ENCODE peak calls at places on chromosomes 1 and 21, in ten cellular contexts. M is HAP-1; T is fibroblast of lung; B is pancreas; P is small intestine; K is GM23248; J is heart left ventricle; X is breast epithelium; Z is neuronal stem cell; A is CD8-positive, alpha-beta T cell. L is an unnamed sample.
A peak's percentile ranks its signal among the peaks of the same experiment; 100 is the strongest.

GRCh38 chr1:3501856-3502665 is 47.6 kb downstream of the ARHGEF16 start:
- DNase-seq in B (peak; percentile 81), A (peak; percentile 21), J (peak; percentile 47), X (peak; percentile 73), M (peak; percentile 81), T (peak; percentile 17), P (peak; percentile 32), Z (peak; percentile 79), K (peak; percentile 56), L (peak; percentile 80)

GRCh38 chr21:35015435-35016024 is 33.6 kb downstream of the RUNX1 start:
- DNase-seq in X (no peak), K (no peak), M (no peak), T (no peak), P (peak; percentile 54), Z (no peak), J (no peak), B (no peak), A (no peak), L (no peak)

GRCh38 chr1:30402031-30402430 is 321.4 kb downstream of the MATN1 start:
- DNase-seq in M (no peak), T (no peak), A (no peak), P (no peak), J (no peak), X (no peak), Z (no peak), K (no peak), B (no peak), L (no peak)

GRCh38 chr1:33872681-33873080 is 8.8 kb downstream of the HMGB4 start:
- DNase-seq in T (no peak), P (no peak), X (no peak), K (peak; percentile 89), J (no peak), Z (peak; percentile 17), M (no peak), A (no peak), B (no peak), L (no peak)

GRCh38 chr1:101293461-101294045 is 56.7 kb downstream of the S1PR1 start:
- DNase-seq in T (no peak), A (peak; percentile 45), B (no peak), K (no peak), P (no peak), M (no peak), J (no peak), X (no peak), Z (no peak), L (no peak)

GRCh38 chr1:24954631-24955030 is 24.6 kb upstream of the RUNX3 start:
- DNase-seq in Z (no peak), M (no peak), A (no peak), J (no peak), K (no peak), B (no peak), P (no peak), T (no peak), X (no peak), L (no peak)

GRCh38 chr1:74674278-74675048 is 871 bp upstream of the ERICH3 start:
- DNase-seq in J (no peak), X (no peak), Z (no peak), M (no peak), T (no peak), P (no peak), K (no peak), A (no peak), B (no peak), L (no peak)

GRCh38 chr1:184747089-184747955 is 7.3 kb downstream of the EDEM3 start:
- DNase-seq in Z (no peak), B (no peak), A (no peak), P (no peak), K (no peak), T (no peak), M (no peak), X (no peak), J (no peak), L (no peak)

GRCh38 chr1:119506941-119507340 is at the start of gene HSD3B1:
- DNase-seq in Z (no peak), T (no peak), P (peak; percentile 13), M (no peak), B (no peak), X (no peak), K (no peak), A (no peak), J (no peak), L (no peak)

GRCh38 chr1:182610606-182611194 is 6.5 kb upstream of the RGS16 start:
- DNase-seq in M (peak; percentile 63), Z (no peak), A (no peak), K (no peak), T (no peak), B (no peak), J (no peak), P (no peak), X (no peak), L (no peak)

GRCh38 chr1:173663159-173663558 is 6.5 kb downstream of the ANKRD45 start:
- DNase-seq in K (no peak), X (no peak), T (no peak), P (no peak), B (no peak), A (no peak), M (no peak), J (no peak), Z (no peak), L (no peak)

DNA sequence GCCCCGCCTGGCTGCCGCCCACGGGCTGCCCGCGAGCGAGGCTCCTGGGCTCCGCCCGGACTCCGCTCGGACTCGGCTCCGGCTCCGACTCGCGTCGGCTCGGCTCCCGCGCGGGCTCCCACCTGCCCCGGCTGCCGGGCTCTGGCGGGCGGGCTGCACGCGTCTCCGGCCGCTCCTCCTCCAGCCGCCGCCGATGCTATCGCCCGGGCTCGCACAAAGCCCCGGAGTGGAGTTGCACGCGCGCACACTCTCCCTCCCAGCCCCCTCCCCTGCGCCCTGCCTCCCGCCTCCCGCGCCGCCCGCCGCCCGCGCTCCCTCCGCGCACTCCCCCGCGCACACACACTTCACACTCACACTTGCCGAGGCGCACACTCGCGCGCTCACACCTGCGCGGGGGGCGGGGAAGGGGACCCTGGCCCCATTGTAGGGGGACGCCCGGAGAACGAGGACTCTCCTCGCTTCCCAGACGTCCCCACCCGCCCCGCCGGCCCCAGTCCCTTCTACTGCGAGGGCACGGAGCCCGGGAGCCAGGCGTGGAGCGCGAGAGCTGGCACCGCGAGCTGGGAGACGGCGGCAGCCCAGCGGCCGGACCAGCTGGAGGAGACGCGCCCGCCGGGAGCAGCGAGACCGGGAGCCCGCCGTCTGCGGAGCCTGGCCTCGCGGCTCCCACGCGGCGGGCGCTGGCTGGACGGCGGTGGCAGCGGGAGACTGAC is at the start of gene GRIK3:
- DNase-seq in Z (no peak), T (no peak), A (no peak), X (no peak), P (no peak), J (no peak), K (peak; percentile 23), B (no peak), M (no peak), L (peak; percentile 38)
- H3K4me1 ChIP-seq in Z (no peaks in the 10 kb centered on the region), T (no peaks in the 10 kb centered on the region), A (no peaks in the 10 kb centered on the region), X (no peaks in the 10 kb centered on the region), P (no peaks in the 10 kb centered on the region), J (no peaks in the 10 kb centered on the region), K (no peaks in the 10 kb centered on the region), B (no peaks in the 10 kb centered on the region), M (no peaks in the 10 kb centered on the region), L (no peaks in the 10 kb centered on the region)

DNA sequence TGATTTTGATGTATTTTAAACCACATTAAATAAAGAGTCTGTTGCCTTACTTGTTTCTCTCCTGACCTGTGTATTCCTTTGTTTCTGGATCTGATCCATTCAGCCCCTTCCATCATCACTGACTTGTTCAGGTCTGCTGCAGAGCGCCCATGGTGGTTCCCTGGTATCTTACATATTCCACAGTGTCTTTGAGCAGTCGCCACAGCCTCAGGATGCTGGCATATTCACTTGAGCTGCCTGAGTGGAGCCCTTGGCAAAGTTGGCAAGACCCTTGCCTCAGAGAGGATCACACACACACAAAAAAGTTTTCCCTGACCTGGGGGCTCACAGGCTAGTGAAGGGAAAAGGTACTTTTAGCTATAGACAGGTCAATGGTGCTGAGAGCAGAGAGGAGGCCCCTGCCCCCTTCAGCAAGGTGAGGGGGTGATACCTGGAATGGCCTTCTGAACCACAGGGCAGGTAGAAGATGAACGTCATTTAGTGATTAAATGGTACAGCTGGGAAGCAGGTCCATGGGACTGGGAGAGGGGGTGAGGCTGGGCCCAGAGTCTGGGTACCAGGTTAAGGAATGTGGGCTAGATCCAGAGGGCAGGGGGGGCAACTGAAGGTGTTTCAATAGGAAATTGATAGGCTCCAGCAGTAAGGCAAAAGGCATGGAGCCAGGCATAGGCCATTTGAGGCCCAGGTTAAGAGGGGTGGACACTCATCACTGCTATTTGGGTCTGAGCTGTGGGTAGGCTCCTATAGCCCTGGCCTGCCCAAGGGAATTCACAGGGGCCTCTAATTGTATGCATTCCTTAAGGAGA is 2.0 kb upstream of the CCDC28B start:
- DNase-seq in X (no peak), A (no peak), Z (no peak), P (no peak), T (no peak), B (no peak), M (no peak), J (no peak), K (no peak), L (no peak)
- H3K4me1 ChIP-seq in X (peaks cover 10% of the 10 kb centered on the region), A (peaks cover 47% of the 10 kb centered on the region), Z (peaks cover 23% of the 10 kb centered on the region), P (no peaks in the 10 kb centered on the region), T (peaks cover 18% of the 10 kb centered on the region), B (peaks cover 10% of the 10 kb centered on the region), M (peaks cover 14% of the 10 kb centered on the region), J (peaks cover 12% of the 10 kb centered on the region), K (peaks cover 31% of the 10 kb centered on the region), L (no peaks in the 10 kb centered on the region)

GRCh38 chr1:70807088-70807664 is 240.4 kb downstream of the PTGER3 start:
- DNase-seq in B (no peak), A (no peak), P (no peak), X (no peak), Z (no peak), J (peak; percentile 24), K (no peak), T (no peak), M (no peak), L (no peak)

DNA sequence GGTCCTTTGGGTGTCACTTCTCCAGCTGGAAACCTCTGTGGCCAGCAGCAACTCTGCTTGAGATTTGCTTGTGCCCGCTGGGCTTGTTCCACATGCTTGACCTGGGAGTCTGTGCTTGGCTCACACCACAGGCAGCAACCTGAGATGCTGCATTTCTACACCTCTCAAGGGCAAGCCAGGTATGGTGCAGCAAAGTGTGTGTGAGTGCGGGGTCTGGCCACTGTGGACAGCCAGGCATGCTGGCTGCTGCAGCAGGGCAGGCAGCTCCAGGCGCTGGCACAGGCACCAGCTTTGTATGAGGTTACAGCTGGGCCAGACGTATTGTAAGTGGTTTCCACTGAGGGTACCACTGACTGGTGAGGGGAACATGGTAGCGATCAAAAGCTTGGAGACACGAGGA is 242.0 kb downstream of the PTGER3 start:
- DNase-seq in Z (no peak), K (no peak), X (no peak), T (no peak), J (no peak), B (no peak), P (no peak), M (no peak), A (no peak), L (no peak)
- H3K4me1 ChIP-seq in Z (no peaks in the 10 kb centered on the region), K (no peaks in the 10 kb centered on the region), X (no peaks in the 10 kb centered on the region), T (no peaks in the 10 kb centered on the region), J (no peaks in the 10 kb centered on the region), B (no peaks in the 10 kb centered on the region), P (no peaks in the 10 kb centered on the region), M (no peaks in the 10 kb centered on the region), A (no peaks in the 10 kb centered on the region), L (no peaks in the 10 kb centered on the region)

DNA sequence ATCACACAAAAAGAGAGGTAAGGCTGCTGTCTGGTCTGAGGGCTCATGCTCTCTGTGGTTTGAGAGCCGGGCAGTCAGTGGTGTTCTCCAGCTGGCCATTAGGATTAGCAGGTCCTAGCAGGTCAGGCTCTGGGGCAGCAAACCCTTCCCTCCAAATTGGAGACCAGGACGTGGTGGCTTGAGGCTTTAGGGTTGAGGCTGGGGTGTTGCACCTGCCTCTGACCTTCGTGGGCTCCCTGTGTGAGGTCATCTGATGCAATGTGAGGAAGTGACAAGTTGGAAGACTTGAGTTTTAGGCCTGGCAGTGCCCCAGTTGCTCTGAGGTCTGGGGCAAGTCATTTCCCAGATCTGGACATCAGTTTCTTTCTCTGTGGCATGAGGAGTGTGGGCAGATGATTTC is 24.4 kb downstream of the SZRD1 start:
- DNase-seq in Z (no peak), K (no peak), X (no peak), P (no peak), J (no peak), T (no peak), M (no peak), B (no peak), A (no peak), L (no peak)
- H3K4me1 ChIP-seq in Z (peaks cover 3% of the 10 kb centered on the region), K (peaks cover 32% of the 10 kb centered on the region), X (peaks cover 6% of the 10 kb centered on the region), P (peaks cover 6% of the 10 kb centered on the region), J (peaks cover 43% of the 10 kb centered on the region), T (peaks cover 10% of the 10 kb centered on the region), M (no peaks in the 10 kb centered on the region), B (peaks cover 8% of the 10 kb centered on the region), A (peaks cover 45% of the 10 kb centered on the region), L (peaks cover 6% of the 10 kb centered on the region)

L was measured in hepatocyte.